ENCODE peak calls at places on chromosomes 16 and 17, in ten cellular contexts. V is IMR-90; Q is neural progenitor cell; K is adrenal gland; F is psoas muscle; L is left lung; P is CD8-positive, alpha-beta T cell; N is mucosa of descending colon; W is fibroblast of lung; Y is transverse colon. E is an unnamed sample.
A peak's percentile ranks its signal among the peaks of the same experiment; 100 is the strongest.

GRCh38 chr16:46743232-46743719 is 4.9 kb downstream of the MYLK3 start:
- DNase-seq in V (peak; percentile 28), Q (no peak), K (peak; percentile 54), F (no peak), L (no peak), P (no peak), N (no peak), W (peak; percentile 8), Y (no peak), E (peak; percentile 85)

GRCh38 chr17:81556863-81557262 is 4.7 kb upstream of the FAAP100 start:
- DNase-seq in V (no peak), Q (no peak), K (no peak), F (peak; percentile 40), L (peak; percentile 37), P (no peak), N (peak; percentile 52), W (no peak), Y (peak; percentile 30), E (no peak)

GRCh38 chr17:56478836-56479447 is 114.6 kb upstream of the NOG start:
- DNase-seq in V (peak; percentile 25), Q (peak; percentile 54), K (no peak), F (no peak), L (no peak), P (no peak), N (no peak), W (peak; percentile 27), Y (no peak), E (peak; percentile 4)

GRCh38 chr17:82295472-82295814 is 21.9 kb upstream of the CSNK1D start:
- DNase-seq in V (no peak), Q (no peak), K (no peak), F (no peak), L (no peak), P (no peak), N (no peak), W (no peak), Y (no peak), E (no peak)

GRCh38 chr17:33964344-33964979 is 290.6 kb upstream of the CCL2 start:
- DNase-seq in V (no peak), Q (no peak), K (no peak), F (no peak), L (no peak), P (no peak), N (no peak), W (no peak), Y (peak; percentile 25), E (no peak)

GRCh38 chr17:80931421-80932265 is 60.0 kb upstream of the CHMP6 start:
- DNase-seq in V (peak; percentile 75), Q (peak; percentile 85), K (no peak), F (no peak), L (no peak), P (no peak), N (no peak), W (peak; percentile 85), Y (no peak), E (peak; percentile 69)

GRCh38 chr17:44661835-44662234 is 5.6 kb downstream of the MEIOC start:
- DNase-seq in V (no peak), Q (no peak), K (no peak), F (no peak), L (no peak), P (no peak), N (no peak), W (no peak), Y (no peak), E (no peak)

GRCh38 chr16:4535627-4536108 is 2.9 kb downstream of the CDIP1 start:
- DNase-seq in V (no peak), Q (no peak), K (no peak), F (no peak), L (no peak), P (no peak), N (no peak), W (no peak), Y (no peak), E (no peak)

GRCh38 chr16:3938471-3938842 is 57.9 kb upstream of the CREBBP start:
- DNase-seq in V (no peak), Q (no peak), K (no peak), F (no peak), L (no peak), P (no peak), N (no peak), W (no peak), Y (no peak), E (no peak)

GRCh38 chr17:69870091-69870530 is 204.9 kb upstream of the KCNJ16 start:
- DNase-seq in V (peak; percentile 91), Q (peak; percentile 34), K (no peak), F (no peak), L (no peak), P (no peak), N (no peak), W (no peak), Y (no peak), E (no peak)

GRCh38 chr16:31525113-31525512 is 2.6 kb upstream of the AHSP start:
- DNase-seq in V (no peak), Q (no peak), K (no peak), F (no peak), L (no peak), P (no peak), N (no peak), W (no peak), Y (no peak), E (no peak)

GRCh38 chr17:72334205-72334604 is 213.4 kb downstream of the SOX9 start:
- DNase-seq in V (peak; percentile 89), Q (no peak), K (no peak), F (no peak), L (no peak), P (no peak), N (no peak), W (peak; percentile 46), Y (no peak), E (peak; percentile 80)

GRCh38 chr16:49276646-49277385 is 4.8 kb downstream of the CBLN1 start:
- DNase-seq in V (no peak), Q (peak; percentile 49), K (no peak), F (no peak), L (peak; percentile 60), P (no peak), N (no peak), W (no peak), Y (no peak), E (no peak)

GRCh38 chr17:17189559-17189958 is 16.6 kb downstream of the PLD6 start:
- DNase-seq in V (no peak), Q (no peak), K (no peak), F (no peak), L (no peak), P (no peak), N (no peak), W (no peak), Y (no peak), E (no peak)

GRCh38 chr16:85923153-85924021 is 24.4 kb downstream of the IRF8 start:
- DNase-seq in V (peak; percentile 59), Q (no peak), K (no peak), F (no peak), L (no peak), P (no peak), N (no peak), W (peak; percentile 51), Y (no peak), E (peak; percentile 14)

GRCh38 chr16:2985893-2986355 is 5.7 kb upstream of the PKMYT1 start:
- DNase-seq in V (no peak), Q (no peak), K (no peak), F (peak; percentile 77), L (no peak), P (no peak), N (no peak), W (no peak), Y (no peak), E (peak; percentile 61)

GRCh38 chr16:17439580-17439979 is 31.2 kb downstream of the XYLT1 start:
- DNase-seq in V (no peak), Q (no peak), K (no peak), F (no peak), L (no peak), P (no peak), N (no peak), W (no peak), Y (no peak), E (no peak)

GRCh38 chr17:8144401-8145295 is 7.6 kb downstream of the PER1 start:
- DNase-seq in V (no peak), Q (no peak), K (peak; percentile 57), F (no peak), L (peak; percentile 64), P (no peak), N (no peak), W (no peak), Y (no peak), E (no peak)
- H3K36me3 ChIP-seq in V (peaks cover 63% of the 10 kb centered on the region), Q (no peaks in the 10 kb centered on the region), K (no peaks in the 10 kb centered on the region), F (peaks cover 31% of the 10 kb centered on the region), L (peaks cover 14% of the 10 kb centered on the region), P (peaks cover 85% of the 10 kb centered on the region), N (peaks cover 35% of the 10 kb centered on the region), W (peaks cover 40% of the 10 kb centered on the region), Y (peaks cover 99% of the 10 kb centered on the region), E (no peaks in the 10 kb centered on the region)

DNA sequence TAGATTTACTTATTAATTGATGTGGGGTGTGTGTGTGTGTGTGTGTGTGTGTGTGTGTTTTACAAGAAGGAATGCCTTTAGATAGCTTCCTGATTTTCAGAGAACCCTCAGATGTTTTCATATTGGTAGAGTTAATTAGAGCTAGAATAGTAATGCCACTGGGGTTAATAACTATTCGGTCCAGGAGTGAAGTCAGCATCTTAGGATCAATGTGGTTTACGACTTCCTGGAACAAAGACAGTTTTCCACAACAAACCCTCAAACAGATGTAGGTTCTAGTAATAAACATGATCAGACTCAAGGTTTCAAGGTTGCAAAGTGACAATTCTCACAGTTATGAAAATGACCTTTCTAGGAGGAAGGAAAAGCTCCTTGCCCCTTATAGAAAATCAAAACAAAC is 12.2 kb upstream of the SLC52A1 start:
- DNase-seq in V (no peak), Q (no peak), K (no peak), F (no peak), L (no peak), P (no peak), N (no peak), W (no peak), Y (no peak), E (no peak)
- H3K4me1 ChIP-seq in V (no peaks in the 10 kb centered on the region), Q (no peaks in the 10 kb centered on the region), K (no peaks in the 10 kb centered on the region), F (no peaks in the 10 kb centered on the region), L (no peaks in the 10 kb centered on the region), P (peaks cover 28% of the 10 kb centered on the region), N (peaks cover 30% of the 10 kb centered on the region), W (peaks cover 4% of the 10 kb centered on the region), Y (peaks cover 11% of the 10 kb centered on the region), E (no peaks in the 10 kb centered on the region)

DNA sequence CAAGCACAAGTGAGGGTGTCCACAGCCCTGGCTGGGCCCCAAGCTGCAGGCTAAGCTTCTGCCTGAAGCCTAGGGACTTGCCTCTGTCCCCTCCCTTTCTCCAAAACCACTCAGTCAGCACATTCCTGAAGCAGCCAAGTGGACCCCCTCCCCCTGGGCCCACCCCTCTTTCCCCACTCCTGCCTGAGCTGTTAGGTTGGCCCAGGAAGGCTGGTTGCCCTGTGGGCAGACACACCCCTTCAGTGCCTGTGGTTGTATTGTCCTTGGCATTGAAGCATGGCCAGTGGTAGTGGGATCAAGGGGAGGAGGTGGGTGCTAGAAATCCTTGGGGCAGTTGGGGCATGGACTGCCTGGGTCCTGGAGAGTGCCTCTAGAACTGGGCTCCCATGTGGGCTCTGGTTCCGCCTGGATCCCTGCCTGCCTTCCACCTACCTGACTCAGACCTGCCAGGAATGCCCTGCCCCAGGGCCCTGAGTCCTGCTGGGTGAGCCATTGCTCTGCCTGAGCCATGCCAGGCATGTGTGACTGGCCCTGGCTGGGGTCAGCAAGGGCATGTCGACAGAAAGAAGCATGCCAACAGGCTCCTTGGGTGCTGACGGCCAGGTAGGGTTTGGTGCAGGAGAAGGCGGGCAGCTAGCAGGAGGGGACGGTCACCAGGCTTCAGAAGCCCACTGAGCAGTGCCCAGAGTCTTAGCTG is 2.1 kb downstream of the TRAF4 start:
- DNase-seq in V (no peak), Q (no peak), K (peak; percentile 75), F (peak; percentile 53), L (peak; percentile 84), P (no peak), N (peak; percentile 72), W (no peak), Y (peak; percentile 61), E (no peak)
- H3K4me3 ChIP-seq in V (peak overlapping the region; percentile 100), Q (peak overlapping the region; percentile 78), K (no peak overlapping the region), F (peak overlapping the region; percentile 22), L (peak overlapping the region; percentile 73), P (no peak overlapping the region), N (no peak overlapping the region), W (peak overlapping the region; percentile 99), Y (no peak overlapping the region), E (peak overlapping the region; percentile 95)

GRCh38 chr17:78081551-78081950 is 47.0 kb downstream of the TMC6 start:
- DNase-seq in V (no peak), Q (no peak), K (no peak), F (no peak), L (no peak), P (no peak), N (no peak), W (no peak), Y (no peak), E (no peak)
- H3K36me3 ChIP-seq in V (peaks cover 34% of the 10 kb centered on the region), Q (peaks cover 4% of the 10 kb centered on the region), K (no peaks in the 10 kb centered on the region), F (peaks cover 5% of the 10 kb centered on the region), L (no peaks in the 10 kb centered on the region), P (peaks cover 57% of the 10 kb centered on the region), N (peaks cover 5% of the 10 kb centered on the region), W (peaks cover 6% of the 10 kb centered on the region), Y (peaks cover 25% of the 10 kb centered on the region), E (peaks cover 20% of the 10 kb centered on the region)